ENCODE peak calls at places on chromosomes 4 and X, in ten cellular contexts. J, Y, D, N, U, P, C, A, L and W are unnamed samples.

GRCh38 chrX:35787867-35788266 is 10.3 kb upstream of the MAGEB16 start:
- DNase-seq in J (no peak), Y (no peak), D (no peak), N (no peak), U (no peak), P (no peak), C (no peak), A (no peak), L (no peak), W (no peak)

GRCh38 chrX:78106651-78106986 is 2.6 kb downstream of the PGK1 start:
- DNase-seq in J (no peak), Y (no peak), D (no peak), N (no peak), U (no peak), P (no peak), C (no peak), A (no peak), L (no peak), W (no peak)

GRCh38 chr4:184320630-184321029 is 103.0 kb upstream of the ENPP6 start:
- DNase-seq in J (no peak), Y (no peak), D (no peak), N (no peak), U (no peak), P (no peak), C (no peak), A (no peak), L (no peak), W (no peak)

GRCh38 chr4:88195666-88196365 is 37.4 kb upstream of the ABCG2 start:
- DNase-seq in J (no peak), Y (no peak), D (no peak), N (no peak), U (no peak), P (no peak), C (no peak), A (no peak), L (no peak), W (no peak)

GRCh38 chr4:15953625-15954024 is 9.3 kb downstream of the FGFBP2 start:
- DNase-seq in J (no peak), Y (no peak), D (no peak), N (no peak), U (no peak), P (no peak), C (no peak), A (no peak), L (no peak), W (no peak)

GRCh38 chrX:100368167-100368566 is 41.9 kb downstream of the PCDH19 start:
- DNase-seq in J (no peak), Y (no peak), D (no peak), N (no peak), U (peak), P (no peak), C (no peak), A (peak), L (peak), W (peak)

GRCh38 chr4:7352486-7352885 is 82.2 kb downstream of the PSAPL1 start:
- DNase-seq in J (no peak), Y (peak), D (no peak), N (no peak), U (no peak), P (no peak), C (no peak), A (no peak), L (no peak), W (no peak)

GRCh38 chr4:70704333-70705145 is 16.2 kb downstream of the UTP3 start:
- DNase-seq in J (peak), Y (peak), D (peak), N (peak), U (peak), P (no peak), C (no peak), A (peak), L (peak), W (peak)

GRCh38 chrX:42432552-42432951 is 345.4 kb downstream of the PPP1R2C start:
- DNase-seq in J (no peak), Y (no peak), D (no peak), N (no peak), U (peak), P (no peak), C (no peak), A (no peak), L (no peak), W (no peak)

GRCh38 chrX:118226060-118226428 is 109.4 kb upstream of the KLHL13 start:
- DNase-seq in J (no peak), Y (no peak), D (no peak), N (no peak), U (peak), P (no peak), C (no peak), A (peak), L (no peak), W (peak)

GRCh38 chr4:175770555-175770954 is 41.5 kb downstream of the GPM6A start:
- DNase-seq in J (no peak), Y (no peak), D (no peak), N (no peak), U (no peak), P (no peak), C (no peak), A (no peak), L (no peak), W (no peak)

GRCh38 chr4:38902695-38903094 is 35.1 kb downstream of the FAM114A1 start:
- DNase-seq in J (no peak), Y (no peak), D (no peak), N (no peak), U (peak), P (no peak), C (no peak), A (peak), L (no peak), W (peak)

GRCh38 chrX:108139303-108139702 is 47.7 kb downstream of the ATG4A start:
- DNase-seq in J (no peak), Y (no peak), D (no peak), N (no peak), U (no peak), P (no peak), C (no peak), A (no peak), L (no peak), W (no peak)
- TF ChIP-seq CTCF in J (no peak), Y (peak), D (peak), N (no peak), U (peak), P (peak), C (peak), A (peak), L (peak), W (no peak)

GRCh38 chrX:73390628-73391567 is 56.0 kb upstream of the CDX4 start:
- DNase-seq in J (no peak), Y (no peak), D (no peak), N (no peak), U (no peak), P (no peak), C (no peak), A (no peak), L (no peak), W (no peak)
- TF ChIP-seq CTCF in J (no peak), Y (no peak), D (no peak), N (no peak), U (no peak), P (no peak), C (no peak), A (no peak), L (no peak), W (no peak)

GRCh38 chrX:106035064-106035463 is 3.5 kb downstream of the SERPINA7 start:
- DNase-seq in J (no peak), Y (no peak), D (no peak), N (no peak), U (peak), P (no peak), C (no peak), A (no peak), L (no peak), W (no peak)
- TF ChIP-seq CTCF in J (no peak), Y (no peak), D (peak), N (peak), U (peak), P (no peak), C (no peak), A (peak), L (peak), W (no peak)

GRCh38 chr4:12724520-12724919 is 759.6 kb downstream of the RAB28 start:
- DNase-seq in J (no peak), Y (no peak), D (no peak), N (no peak), U (peak), P (no peak), C (no peak), A (peak), L (no peak), W (no peak)

GRCh38 chr4:12734586-12734985 is 749.6 kb downstream of the RAB28 start:
- DNase-seq in J (no peak), Y (no peak), D (no peak), N (no peak), U (no peak), P (no peak), C (no peak), A (no peak), L (no peak), W (no peak)

GRCh38 chr4:12723849-12724447 is 760.2 kb downstream of the RAB28 start:
- DNase-seq in J (no peak), Y (no peak), D (peak), N (no peak), U (no peak), P (no peak), C (no peak), A (no peak), L (no peak), W (no peak)

DNA sequence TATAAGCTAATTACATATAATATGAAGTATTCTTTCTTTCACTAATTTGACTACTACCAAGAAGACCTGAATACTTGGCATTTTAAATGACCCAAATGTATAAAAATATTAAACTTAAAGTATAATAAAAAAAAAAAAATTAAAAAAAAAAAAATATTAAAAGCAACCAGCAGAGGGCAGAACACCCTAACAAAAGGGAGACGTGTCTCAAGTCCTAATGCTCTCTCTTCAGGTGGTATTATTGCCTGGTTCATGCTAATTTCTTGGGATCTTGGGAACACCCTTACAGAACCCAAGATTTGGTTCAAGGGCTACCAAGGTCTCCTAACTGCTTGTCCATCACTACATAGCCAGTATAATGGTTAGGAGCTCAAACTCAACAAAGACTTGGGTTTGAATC is 754.8 kb downstream of the RAB28 start:
- DNase-seq in J (no peak), Y (no peak), D (no peak), N (no peak), U (peak), P (no peak), C (no peak), A (peak), L (no peak), W (peak)
- TF ChIP-seq CTCF in J (no peak), Y (peak), D (peak), N (peak), U (peak), P (peak), C (peak), A (peak), L (peak), W (no peak)

GRCh38 chr4:43776371-43776770 is 672.2 kb downstream of the KCTD8 start:
- DNase-seq in J (no peak), Y (no peak), D (no peak), N (no peak), U (peak), P (no peak), C (no peak), A (no peak), L (no peak), W (peak)
- TF ChIP-seq CTCF in J (no peak), Y (no peak), D (no peak), N (peak), U (no peak), P (no peak), C (no peak), A (peak), L (peak), W (no peak)

DNA sequence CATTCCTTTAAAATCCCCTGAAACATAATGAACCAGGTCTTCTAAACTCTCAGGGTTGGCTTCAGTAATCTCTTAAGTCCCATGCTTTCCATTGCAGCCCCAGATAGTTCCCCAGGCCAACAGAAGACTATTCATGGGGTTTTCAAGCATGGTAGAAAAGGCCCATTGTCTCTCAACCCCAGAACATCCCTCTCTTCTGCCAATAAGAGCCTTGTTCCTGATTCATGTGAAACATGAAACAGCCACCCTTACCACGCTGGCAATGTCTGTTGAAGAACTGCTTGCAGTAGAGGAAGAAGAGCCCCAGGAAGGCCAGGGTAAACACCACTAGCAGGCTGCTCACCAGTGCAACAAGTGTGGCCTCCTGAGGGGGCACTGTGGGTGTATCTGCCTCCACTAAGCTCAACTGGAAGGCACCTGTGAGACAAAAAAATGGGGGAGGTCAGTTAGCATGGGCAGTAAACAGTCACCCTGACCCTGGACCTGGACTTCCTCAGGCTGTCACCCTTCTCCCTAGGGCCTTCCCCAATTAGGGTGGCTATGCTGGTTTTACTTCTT is 36.4 kb downstream of the EDA2R start:
- DNase-seq in J (no peak), Y (no peak), D (no peak), N (no peak), U (peak), P (no peak), C (no peak), A (no peak), L (no peak), W (no peak)
- TF ChIP-seq CTCF in J (no peak), Y (no peak), D (no peak), N (no peak), U (no peak), P (no peak), C (no peak), A (no peak), L (no peak), W (no peak)